ENCODE peak calls at places on chromosomes 3 and 15, in five cellular contexts. I is SJSA1, T is GM12865, D is dermis microvascular lymphatic vessel endothelial cell, Y is pancreas. S is an unnamed sample.
A peak's percentile ranks its signal among the peaks of the same experiment; 100 is the strongest.

GRCh38 chr3:11172136-11172670 is 17.9 kb downstream of the HRH1 start:
- DNase-seq in D (no peak), Y (no peak), T (no peak), I (no peak), S (no peak)

GRCh38 chr3:124634210-124635168 is 95.8 kb upstream of the UMPS start:
- DNase-seq in I (no peak), T (peak; percentile 37), D (no peak), Y (no peak), S (no peak)

GRCh38 chr15:32704343-32705076 is 13.3 kb upstream of the GREM1 start:
- DNase-seq in D (no peak), T (no peak), Y (no peak), I (no peak), S (no peak)

GRCh38 chr3:123459867-123460266 is 11.0 kb upstream of the ADCY5 start:
- DNase-seq in Y (no peak), I (no peak), T (no peak), D (no peak), S (no peak)

GRCh38 chr3:41630708-41631107 is 331.2 kb downstream of the ULK4 start:
- DNase-seq in I (no peak), D (no peak), Y (no peak), T (no peak), S (no peak)

GRCh38 chr3:72659609-72660008 is 188.6 kb downstream of the SHQ1 start:
- DNase-seq in T (no peak), D (no peak), I (no peak), Y (peak; percentile 53), S (no peak)

GRCh38 chr3:30643763-30644462 is 37.5 kb downstream of the TGFBR2 start:
- DNase-seq in Y (no peak), T (peak; percentile 20), D (no peak), I (no peak), S (no peak)

GRCh38 chr3:139564290-139564861 is 24.8 kb upstream of the RBP1 start:
- DNase-seq in D (no peak), I (no peak), T (no peak), Y (no peak), S (no peak)

GRCh38 chr3:172354931-172355499 is 93.2 kb downstream of the GHSR start:
- DNase-seq in T (no peak), D (no peak), I (no peak), Y (no peak), S (no peak)

GRCh38 chr3:124352143-124352528 is 360.2 kb upstream of the ROPN1 start:
- DNase-seq in Y (no peak), T (no peak), I (no peak), D (no peak), S (no peak)

GRCh38 chr3:70040386-70040785 is 40.9 kb downstream of the SAMMSON start:
- DNase-seq in T (no peak), I (no peak), Y (no peak), D (no peak), S (no peak)

GRCh38 chr15:53110999-53111398 is 320.9 kb upstream of the ONECUT1 start:
- DNase-seq in Y (no peak), I (no peak), T (no peak), D (no peak), S (no peak)

GRCh38 chr3:5376761-5377160 is 189.3 kb downstream of the EDEM1 start:
- DNase-seq in D (no peak), T (peak; percentile 70), I (no peak), Y (no peak), S (no peak)